ENCODE peak calls at places on chromosome 1, in five cellular contexts. C, R, L, U and O are unnamed samples.

GRCh38 chr1:179742291-179742690 is 800 bp upstream of the FAM163A start:
- DNase-seq in C (no peak), R (no peak), L (no peak), U (no peak), O (no peak)

GRCh38 chr1:215003686-215004085 is 78.9 kb upstream of the KCNK2 start:
- DNase-seq in C (no peak), R (no peak), L (no peak), U (no peak), O (no peak)

GRCh38 chr1:182816863-182817262 is 22.3 kb upstream of the DHX9 start:
- DNase-seq in C (no peak), R (no peak), L (no peak), U (no peak), O (no peak)

GRCh38 chr1:202691846-202692245 is 18.4 kb downstream of the SYT2 start:
- DNase-seq in C (no peak), R (no peak), L (no peak), U (no peak), O (no peak)

GRCh38 chr1:5991784-5992033 is 516 bp downstream of the NPHP4 start:
- DNase-seq in C (no peak), R (no peak), L (no peak), U (no peak), O (no peak)

GRCh38 chr1:2543543-2544092 is 12.6 kb upstream of the TNFRSF14 start:
- DNase-seq in C (no peak), R (peak), L (peak), U (no peak), O (no peak)

GRCh38 chr1:205926213-205926612 is 17.0 kb downstream of the SLC26A9 start:
- DNase-seq in C (no peak), R (no peak), L (no peak), U (no peak), O (no peak)

GRCh38 chr1:52037402-52037814 is 3.8 kb upstream of the KTI12 start:
- DNase-seq in C (no peak), R (no peak), L (no peak), U (no peak), O (no peak)

GRCh38 chr1:68608289-68608688 is 111.4 kb upstream of the DEPDC1 start:
- DNase-seq in C (no peak), R (no peak), L (no peak), U (no peak), O (no peak)

GRCh38 chr1:108862698-108863477 is 6.0 kb upstream of the AKNAD1 start:
- DNase-seq in C (no peak), R (no peak), L (no peak), U (no peak), O (no peak)

GRCh38 chr1:203299180-203299579 is 6.1 kb upstream of the BTG2 start:
- DNase-seq in C (no peak), R (no peak), L (no peak), U (no peak), O (no peak)

GRCh38 chr1:29974345-29974744 is 738.0 kb downstream of the PTPRU start:
- DNase-seq in C (peak), R (no peak), L (no peak), U (no peak), O (no peak)

GRCh38 chr1:226967665-226968064 is 27.6 kb downstream of the COQ8A start:
- DNase-seq in C (no peak), R (no peak), L (no peak), U (no peak), O (no peak)

GRCh38 chr1:186985889-186986491 is 157.2 kb downstream of the PLA2G4A start:
- DNase-seq in C (peak), R (no peak), L (no peak), U (no peak), O (no peak)

GRCh38 chr1:227938911-227939790 is 8.6 kb downstream of the WNT9A start:
- DNase-seq in C (no peak), R (no peak), L (no peak), U (peak), O (peak)

GRCh38 chr1:116292929-116293725 is 79.9 kb upstream of the ATP1A1 start:
- DNase-seq in C (no peak), R (no peak), L (no peak), U (no peak), O (no peak)

GRCh38 chr1:36576118-36576517 is 93.4 kb upstream of the CSF3R start:
- DNase-seq in C (peak), R (peak), L (peak), U (peak), O (no peak)

GRCh38 chr1:241749041-241749798 is 97.1 kb downstream of the WDR64 start:
- DNase-seq in C (no peak), R (no peak), L (no peak), U (no peak), O (no peak)

GRCh38 chr1:155471891-155472290 is 90.7 kb downstream of the ASH1L start:
- DNase-seq in C (no peak), R (no peak), L (no peak), U (no peak), O (no peak)

GRCh38 chr1:39142394-39143060 is 62.0 kb upstream of the MACF1 start:
- DNase-seq in C (no peak), R (no peak), L (no peak), U (no peak), O (no peak)

GRCh38 chr1:231796141-231796540 is 169.6 kb downstream of the DISC1 start:
- DNase-seq in C (no peak), R (no peak), L (no peak), U (no peak), O (no peak)

GRCh38 chr1:42922687-42923366 is 35.8 kb downstream of the SLC2A1 start:
- DNase-seq in C (peak), R (peak), L (no peak), U (no peak), O (peak)

GRCh38 chr1:81155131-81155530 is 645.6 kb upstream of the ADGRL2 start:
- DNase-seq in C (peak), R (no peak), L (no peak), U (no peak), O (no peak)

GRCh38 chr1:15224259-15224869 is 22.7 kb upstream of the FHAD1 start:
- DNase-seq in C (no peak), R (no peak), L (no peak), U (no peak), O (no peak)

GRCh38 chr1:212167098-212167497 is 118.1 kb upstream of the PPP2R5A start:
- DNase-seq in C (peak), R (no peak), L (no peak), U (peak), O (no peak)

GRCh38 chr1:45929257-45929687 is 125.9 kb downstream of the MAST2 start:
- DNase-seq in C (peak), R (no peak), L (no peak), U (no peak), O (no peak)

GRCh38 chr1:156805766-156806511 is 10.7 kb downstream of the SH2D2A start:
- DNase-seq in C (no peak), R (no peak), L (no peak), U (peak), O (no peak)

GRCh38 chr1:18101508-18101907 is 6.1 kb upstream of the IGSF21 start:
- DNase-seq in C (no peak), R (no peak), L (no peak), U (no peak), O (no peak)

GRCh38 chr1:73306899-73307555 is 890.9 kb downstream of the LRRIQ3 start:
- DNase-seq in C (no peak), R (no peak), L (no peak), U (no peak), O (no peak)

GRCh38 chr1:17010601-17011438 is 908 bp downstream of the ATP13A2 start:
- DNase-seq in C (no peak), R (no peak), L (peak), U (peak), O (no peak)

GRCh38 chr1:225431081-225431863 is 3.4 kb upstream of the LBR start:
- DNase-seq in C (no peak), R (no peak), L (no peak), U (no peak), O (no peak)

GRCh38 chr1:117851687-117852086 is 77.7 kb downstream of the GDAP2 start:
- DNase-seq in C (no peak), R (no peak), L (no peak), U (no peak), O (no peak)

GRCh38 chr1:67685558-67686271 is 714 bp downstream of the GADD45A start:
- DNase-seq in C (peak), R (peak), L (peak), U (peak), O (peak)

GRCh38 chr1:204259782-204260181 is 46.0 kb upstream of the GOLT1A start:
- DNase-seq in C (no peak), R (no peak), L (no peak), U (no peak), O (no peak)

GRCh38 chr1:161166669-161167548 is 683 bp downstream of the PPOX start:
- DNase-seq in C (no peak), R (no peak), L (no peak), U (no peak), O (no peak)